ENCODE peak calls at places on chromosomes 5 and 9, in eight cellular contexts. One of them, this sample, is unnamed.

GRCh38 chr5:160382361-160382760 is 11.9 kb upstream of the C1QTNF2 start:
- DNase-seq in NCI-H2029: no peak
- DNase-seq in GM03348: no peak
- DNase-seq in endothelial cell: no peak
- DNase-seq in activated T-helper 1 cell treated with anti-CD3 and anti-CD28 coated beads, Interleukin-2, amount 50 U/mL, for 16 hours: no peak
- DNase-seq in BE2C: no peak
- DNase-seq in GDM1: no peak
- DNase-seq in HTR-8/SVneo: no peak
- DNase-seq in this sample: no peak

GRCh38 chr9:125805057-125805456 is 57.9 kb downstream of the PBX3 start:
- DNase-seq in endothelial cell: no peak
- DNase-seq in GDM1: no peak
- DNase-seq in BE2C: no peak
- DNase-seq in activated T-helper 1 cell treated with anti-CD3 and anti-CD28 coated beads, Interleukin-2, amount 50 U/mL, for 16 hours: no peak
- DNase-seq in HTR-8/SVneo: no peak
- DNase-seq in GM03348: peak
- DNase-seq in NCI-H2029: no peak
- DNase-seq in this sample: no peak

GRCh38 chr5:42950466-42951168 is 89.5 kb downstream of the ANXA2R start:
- DNase-seq in BE2C: no peak
- DNase-seq in GDM1: no peak
- DNase-seq in GM03348: peak
- DNase-seq in endothelial cell: no peak
- DNase-seq in activated T-helper 1 cell treated with anti-CD3 and anti-CD28 coated beads, Interleukin-2, amount 50 U/mL, for 16 hours: peak
- DNase-seq in HTR-8/SVneo: peak
- DNase-seq in NCI-H2029: peak
- DNase-seq in this sample: peak

GRCh38 chr9:131324736-131325679 is 35.5 kb downstream of the PLPP7 start:
- DNase-seq in BE2C: no peak
- DNase-seq in HTR-8/SVneo: no peak
- DNase-seq in activated T-helper 1 cell treated with anti-CD3 and anti-CD28 coated beads, Interleukin-2, amount 50 U/mL, for 16 hours: no peak
- DNase-seq in NCI-H2029: no peak
- DNase-seq in GDM1: no peak
- DNase-seq in endothelial cell: no peak
- DNase-seq in GM03348: no peak
- DNase-seq in this sample: no peak

GRCh38 chr9:110520120-110520701 is 59.3 kb downstream of the SVEP1 start:
- DNase-seq in BE2C: no peak
- DNase-seq in activated T-helper 1 cell treated with anti-CD3 and anti-CD28 coated beads, Interleukin-2, amount 50 U/mL, for 16 hours: no peak
- DNase-seq in HTR-8/SVneo: no peak
- DNase-seq in GDM1: no peak
- DNase-seq in NCI-H2029: no peak
- DNase-seq in endothelial cell: no peak
- DNase-seq in GM03348: peak
- DNase-seq in this sample: no peak

GRCh38 chr9:89839427-89839826 is 234.6 kb downstream of the GADD45G start:
- DNase-seq in GDM1: no peak
- DNase-seq in GM03348: no peak
- DNase-seq in NCI-H2029: no peak
- DNase-seq in endothelial cell: no peak
- DNase-seq in activated T-helper 1 cell treated with anti-CD3 and anti-CD28 coated beads, Interleukin-2, amount 50 U/mL, for 16 hours: no peak
- DNase-seq in BE2C: no peak
- DNase-seq in HTR-8/SVneo: no peak
- DNase-seq in this sample: no peak

GRCh38 chr9:32672478-32672877 is 37.0 kb upstream of the TAF1L start:
- DNase-seq in GDM1: no peak
- DNase-seq in NCI-H2029: no peak
- DNase-seq in HTR-8/SVneo: peak
- DNase-seq in activated T-helper 1 cell treated with anti-CD3 and anti-CD28 coated beads, Interleukin-2, amount 50 U/mL, for 16 hours: no peak
- DNase-seq in BE2C: no peak
- DNase-seq in endothelial cell: no peak
- DNase-seq in GM03348: peak
- DNase-seq in this sample: no peak

GRCh38 chr5:25091917-25092316 is 447.1 kb upstream of the CDH10 start:
- DNase-seq in BE2C: no peak
- DNase-seq in GM03348: peak
- DNase-seq in GDM1: no peak
- DNase-seq in activated T-helper 1 cell treated with anti-CD3 and anti-CD28 coated beads, Interleukin-2, amount 50 U/mL, for 16 hours: no peak
- DNase-seq in endothelial cell: no peak
- DNase-seq in HTR-8/SVneo: no peak
- DNase-seq in NCI-H2029: no peak
- DNase-seq in this sample: no peak

GRCh38 chr9:130114741-130115140 is 57.5 kb upstream of the NCS1 start:
- DNase-seq in BE2C: no peak
- DNase-seq in endothelial cell: no peak
- DNase-seq in NCI-H2029: no peak
- DNase-seq in activated T-helper 1 cell treated with anti-CD3 and anti-CD28 coated beads, Interleukin-2, amount 50 U/mL, for 16 hours: no peak
- DNase-seq in HTR-8/SVneo: no peak
- DNase-seq in GM03348: no peak
- DNase-seq in GDM1: no peak
- DNase-seq in this sample: no peak

GRCh38 chr9:124334568-124335319 is 77.0 kb downstream of the NEK6 start:
- DNase-seq in NCI-H2029: no peak
- DNase-seq in GM03348: no peak
- DNase-seq in HTR-8/SVneo: no peak
- DNase-seq in BE2C: no peak
- DNase-seq in GDM1: no peak
- DNase-seq in endothelial cell: no peak
- DNase-seq in activated T-helper 1 cell treated with anti-CD3 and anti-CD28 coated beads, Interleukin-2, amount 50 U/mL, for 16 hours: no peak
- DNase-seq in this sample: no peak

GRCh38 chr5:137348759-137349158 is 150.4 kb downstream of the SPOCK1 start:
- DNase-seq in endothelial cell: no peak
- DNase-seq in NCI-H2029: no peak
- DNase-seq in activated T-helper 1 cell treated with anti-CD3 and anti-CD28 coated beads, Interleukin-2, amount 50 U/mL, for 16 hours: no peak
- DNase-seq in GM03348: no peak
- DNase-seq in HTR-8/SVneo: no peak
- DNase-seq in BE2C: no peak
- DNase-seq in GDM1: no peak
- DNase-seq in this sample: no peak